ENCODE peak calls at places on chromosomes 16 and 17, in six cellular contexts. B, U, V, L, C and S are unnamed samples.

GRCh38 chr17:3770471-3770870 is 30.5 kb downstream of the ITGAE start:
- DNase-seq in B (no peak), V (no peak), U (no peak), L (no peak), C (no peak), S (no peak)

GRCh38 chr17:30217746-30218245 is 17.7 kb downstream of the SLC6A4 start:
- DNase-seq in L (no peak), C (no peak), V (no peak), U (no peak), B (no peak), S (no peak)

GRCh38 chr17:35801583-35802224 is 6.3 kb upstream of the MMP28 start:
- DNase-seq in U (no peak), C (no peak), B (peak; percentile 55), V (no peak), L (peak; percentile 68), S (peak; percentile 68)

GRCh38 chr17:61219460-61219859 is 180.2 kb upstream of the TBX2 start:
- DNase-seq in C (no peak), L (no peak), U (no peak), V (no peak), B (no peak), S (no peak)

GRCh38 chr16:1335996-1336395 is 2.6 kb downstream of the BAIAP3 start:
- DNase-seq in C (no peak), B (peak; percentile 69), L (no peak), U (peak; percentile 72), V (no peak), S (no peak)

GRCh38 chr17:11140028-11140427 is 101.0 kb upstream of the SHISA6 start:
- DNase-seq in C (no peak), L (peak; percentile 71), V (no peak), B (peak; percentile 77), U (no peak), S (peak; percentile 82)

GRCh38 chr16:1610841-1611653 is 825 bp downstream of the IFT140 start:
- DNase-seq in L (no peak), B (peak; percentile 50), V (no peak), U (no peak), C (no peak), S (no peak)

GRCh38 chr17:51165680-51166197 is 472 bp upstream of the NME2 start:
- DNase-seq in C (no peak), U (peak; percentile 50), B (no peak), V (peak; percentile 67), L (no peak), S (no peak)

GRCh38 chr17:45144199-45145034 is 3.9 kb upstream of the HEXIM1 start:
- DNase-seq in U (peak; percentile 66), C (no peak), L (no peak), B (peak; percentile 12), V (no peak), S (no peak)